ENCODE peak calls at places on chromosomes 7 and 10, in five cellular contexts. One of them, this sample, is unnamed.
A peak's percentile ranks its signal among the peaks of the same experiment; 100 is the strongest.

GRCh38 chr7:157235357-157236018 is 96.8 kb downstream of the UBE3C start:
- DNase-seq in stimulated activated CD4-positive, alpha-beta T cell treated with anti-CD3 and anti-CD28 coated beads, Interleukin-1b, Interleukin-23, amount 100 ng/mL, for 1 hour: no peak
- DNase-seq in iPS-NIHi11: no peak
- DNase-seq in upper lobe of left lung: no peak
- DNase-seq in H7: no peak
- DNase-seq in this sample: no peak

GRCh38 chr7:127927339-127927679 is 103.9 kb downstream of the LRRC4 start:
- DNase-seq in stimulated activated CD4-positive, alpha-beta T cell treated with anti-CD3 and anti-CD28 coated beads, Interleukin-1b, Interleukin-23, amount 100 ng/mL, for 1 hour: no peak
- DNase-seq in H7: no peak
- DNase-seq in upper lobe of left lung: no peak
- DNase-seq in iPS-NIHi11: no peak
- DNase-seq in this sample: no peak

GRCh38 chr10:92342801-92343200 is 51.8 kb downstream of the MARCHF5 start:
- DNase-seq in stimulated activated CD4-positive, alpha-beta T cell treated with anti-CD3 and anti-CD28 coated beads, Interleukin-1b, Interleukin-23, amount 100 ng/mL, for 1 hour: no peak
- DNase-seq in iPS-NIHi11: no peak
- DNase-seq in upper lobe of left lung: no peak
- DNase-seq in H7: no peak
- DNase-seq in this sample: no peak

GRCh38 chr10:110600487-110601101 is 33.1 kb downstream of the SMC3 start:
- DNase-seq in upper lobe of left lung: no peak
- DNase-seq in iPS-NIHi11: peak; percentile 55
- DNase-seq in stimulated activated CD4-positive, alpha-beta T cell treated with anti-CD3 and anti-CD28 coated beads, Interleukin-1b, Interleukin-23, amount 100 ng/mL, for 1 hour: no peak
- DNase-seq in H7: peak; percentile 39
- DNase-seq in this sample: peak; percentile 53

GRCh38 chr10:113566888-113567287 is 14.0 kb downstream of the HABP2 start:
- DNase-seq in stimulated activated CD4-positive, alpha-beta T cell treated with anti-CD3 and anti-CD28 coated beads, Interleukin-1b, Interleukin-23, amount 100 ng/mL, for 1 hour: no peak
- DNase-seq in iPS-NIHi11: no peak
- DNase-seq in H7: no peak
- DNase-seq in upper lobe of left lung: no peak
- DNase-seq in this sample: no peak

GRCh38 chr10:92760609-92761008 is 70.9 kb downstream of the HHEX start:
- DNase-seq in iPS-NIHi11: no peak
- DNase-seq in upper lobe of left lung: no peak
- DNase-seq in stimulated activated CD4-positive, alpha-beta T cell treated with anti-CD3 and anti-CD28 coated beads, Interleukin-1b, Interleukin-23, amount 100 ng/mL, for 1 hour: no peak
- DNase-seq in H7: no peak
- DNase-seq in this sample: no peak

GRCh38 chr10:79286318-79286951 is 60.8 kb upstream of the PPIF start:
- DNase-seq in stimulated activated CD4-positive, alpha-beta T cell treated with anti-CD3 and anti-CD28 coated beads, Interleukin-1b, Interleukin-23, amount 100 ng/mL, for 1 hour: peak; percentile 54
- DNase-seq in iPS-NIHi11: no peak
- DNase-seq in upper lobe of left lung: peak; percentile 93
- DNase-seq in H7: no peak
- DNase-seq in this sample: no peak

GRCh38 chr7:117032810-117033209 is 79.5 kb downstream of the ST7 start:
- DNase-seq in upper lobe of left lung: no peak
- DNase-seq in iPS-NIHi11: no peak
- DNase-seq in stimulated activated CD4-positive, alpha-beta T cell treated with anti-CD3 and anti-CD28 coated beads, Interleukin-1b, Interleukin-23, amount 100 ng/mL, for 1 hour: no peak
- DNase-seq in H7: no peak
- DNase-seq in this sample: no peak

GRCh38 chr10:85105614-85106013 is 777.2 kb downstream of the CCSER2 start:
- DNase-seq in stimulated activated CD4-positive, alpha-beta T cell treated with anti-CD3 and anti-CD28 coated beads, Interleukin-1b, Interleukin-23, amount 100 ng/mL, for 1 hour: no peak
- DNase-seq in upper lobe of left lung: no peak
- DNase-seq in iPS-NIHi11: peak; percentile 64
- DNase-seq in H7: peak; percentile 26
- DNase-seq in this sample: peak; percentile 10

GRCh38 chr7:46414946-46415345 is 493.9 kb upstream of the IGFBP3 start:
- DNase-seq in stimulated activated CD4-positive, alpha-beta T cell treated with anti-CD3 and anti-CD28 coated beads, Interleukin-1b, Interleukin-23, amount 100 ng/mL, for 1 hour: no peak
- DNase-seq in upper lobe of left lung: no peak
- DNase-seq in H7: no peak
- DNase-seq in iPS-NIHi11: no peak
- DNase-seq in this sample: no peak

GRCh38 chr10:35413985-35414861 is 77.9 kb downstream of the CCNY start:
- DNase-seq in stimulated activated CD4-positive, alpha-beta T cell treated with anti-CD3 and anti-CD28 coated beads, Interleukin-1b, Interleukin-23, amount 100 ng/mL, for 1 hour: no peak
- DNase-seq in upper lobe of left lung: no peak
- DNase-seq in H7: no peak
- DNase-seq in iPS-NIHi11: no peak
- DNase-seq in this sample: no peak

GRCh38 chr10:50501899-50502556 is 121.7 kb downstream of the SGMS1 start:
- DNase-seq in iPS-NIHi11: peak; percentile 35
- DNase-seq in upper lobe of left lung: no peak
- DNase-seq in H7: peak; percentile 22
- DNase-seq in stimulated activated CD4-positive, alpha-beta T cell treated with anti-CD3 and anti-CD28 coated beads, Interleukin-1b, Interleukin-23, amount 100 ng/mL, for 1 hour: no peak
- DNase-seq in this sample: no peak